ENCODE peak calls at places on chromosomes 3 and 15, in ten cellular contexts. One of them, this sample, is unnamed.

GRCh38 chr3:13566769-13567310 is 17.9 kb downstream of the FBLN2 start:
- DNase-seq in colonic mucosa: no peak
- DNase-seq in activated effector memory CD4-positive, alpha-beta T cell treated with Interleukin-2 at 50 U/mL for 16 hours: no peak
- DNase-seq in NCI-H345: no peak
- DNase-seq in gastrocnemius medialis: no peak
- DNase-seq in NCI-H2029 treated with DMSO at 0.1 percent for 48 hours: no peak
- DNase-seq in MM.1S: no peak
- DNase-seq in T-cell: no peak
- DNase-seq in left cardiac atrium: no peak
- DNase-seq in IMR-90: no peak
- DNase-seq in this sample: no peak

GRCh38 chr15:91866971-91867372 is 13.5 kb downstream of the SLCO3A1 start:
- DNase-seq in NCI-H345: peak; percentile 62
- DNase-seq in left cardiac atrium: peak; percentile 70
- DNase-seq in IMR-90: no peak
- DNase-seq in colonic mucosa: no peak
- DNase-seq in gastrocnemius medialis: peak; percentile 57
- DNase-seq in NCI-H2029 treated with DMSO at 0.1 percent for 48 hours: no peak
- DNase-seq in MM.1S: no peak
- DNase-seq in T-cell: no peak
- DNase-seq in activated effector memory CD4-positive, alpha-beta T cell treated with Interleukin-2 at 50 U/mL for 16 hours: no peak
- DNase-seq in this sample: peak; percentile 88

GRCh38 chr3:196096382-196096953 is 14.6 kb upstream of the TFRC start:
- DNase-seq in NCI-H2029 treated with DMSO at 0.1 percent for 48 hours: no peak
- DNase-seq in MM.1S: peak; percentile 98
- DNase-seq in activated effector memory CD4-positive, alpha-beta T cell treated with Interleukin-2 at 50 U/mL for 16 hours: no peak
- DNase-seq in NCI-H345: no peak
- DNase-seq in colonic mucosa: peak; percentile 45
- DNase-seq in gastrocnemius medialis: peak; percentile 83
- DNase-seq in IMR-90: no peak
- DNase-seq in left cardiac atrium: peak; percentile 37
- DNase-seq in T-cell: no peak
- DNase-seq in this sample: peak; percentile 45

GRCh38 chr3:12308517-12308916 is 19.6 kb downstream of the PPARG start:
- DNase-seq in gastrocnemius medialis: no peak
- DNase-seq in T-cell: no peak
- DNase-seq in MM.1S: no peak
- DNase-seq in left cardiac atrium: no peak
- DNase-seq in NCI-H345: no peak
- DNase-seq in NCI-H2029 treated with DMSO at 0.1 percent for 48 hours: no peak
- DNase-seq in activated effector memory CD4-positive, alpha-beta T cell treated with Interleukin-2 at 50 U/mL for 16 hours: no peak
- DNase-seq in IMR-90: peak; percentile 93
- DNase-seq in colonic mucosa: no peak
- DNase-seq in this sample: no peak

GRCh38 chr3:195154793-195155535 is 116.0 kb downstream of the XXYLT1 start:
- DNase-seq in IMR-90: peak; percentile 97
- DNase-seq in colonic mucosa: peak; percentile 84
- DNase-seq in NCI-H2029 treated with DMSO at 0.1 percent for 48 hours: peak; percentile 89
- DNase-seq in activated effector memory CD4-positive, alpha-beta T cell treated with Interleukin-2 at 50 U/mL for 16 hours: no peak
- DNase-seq in gastrocnemius medialis: peak; percentile 72
- DNase-seq in NCI-H345: peak; percentile 97
- DNase-seq in left cardiac atrium: peak; percentile 89
- DNase-seq in MM.1S: no peak
- DNase-seq in T-cell: no peak
- DNase-seq in this sample: peak; percentile 84

GRCh38 chr15:28125673-28126651 is 26.8 kb upstream of the OCA2 start:
- DNase-seq in NCI-H345: peak; percentile 46
- DNase-seq in gastrocnemius medialis: no peak
- DNase-seq in IMR-90: peak; percentile 64
- DNase-seq in left cardiac atrium: no peak
- DNase-seq in activated effector memory CD4-positive, alpha-beta T cell treated with Interleukin-2 at 50 U/mL for 16 hours: no peak
- DNase-seq in colonic mucosa: no peak
- DNase-seq in NCI-H2029 treated with DMSO at 0.1 percent for 48 hours: peak; percentile 28
- DNase-seq in MM.1S: peak; percentile 54
- DNase-seq in T-cell: no peak
- DNase-seq in this sample: no peak

GRCh38 chr3:33758874-33759273 is 39.6 kb upstream of the PDCD6IP start:
- DNase-seq in MM.1S: no peak
- DNase-seq in gastrocnemius medialis: no peak
- DNase-seq in IMR-90: no peak
- DNase-seq in activated effector memory CD4-positive, alpha-beta T cell treated with Interleukin-2 at 50 U/mL for 16 hours: no peak
- DNase-seq in left cardiac atrium: no peak
- DNase-seq in colonic mucosa: no peak
- DNase-seq in NCI-H345: no peak
- DNase-seq in NCI-H2029 treated with DMSO at 0.1 percent for 48 hours: no peak
- DNase-seq in T-cell: no peak
- DNase-seq in this sample: no peak

GRCh38 chr3:135159848-135160247 is 364.8 kb downstream of the EPHB1 start:
- DNase-seq in activated effector memory CD4-positive, alpha-beta T cell treated with Interleukin-2 at 50 U/mL for 16 hours: no peak
- DNase-seq in IMR-90: no peak
- DNase-seq in T-cell: no peak
- DNase-seq in NCI-H345: peak; percentile 39
- DNase-seq in MM.1S: no peak
- DNase-seq in gastrocnemius medialis: no peak
- DNase-seq in colonic mucosa: no peak
- DNase-seq in left cardiac atrium: no peak
- DNase-seq in NCI-H2029 treated with DMSO at 0.1 percent for 48 hours: no peak
- DNase-seq in this sample: no peak

GRCh38 chr15:69065981-69066645 is 51.6 kb downstream of the NOX5 start:
- DNase-seq in NCI-H345: no peak
- DNase-seq in colonic mucosa: no peak
- DNase-seq in gastrocnemius medialis: no peak
- DNase-seq in T-cell: no peak
- DNase-seq in left cardiac atrium: no peak
- DNase-seq in IMR-90: no peak
- DNase-seq in NCI-H2029 treated with DMSO at 0.1 percent for 48 hours: no peak
- DNase-seq in MM.1S: no peak
- DNase-seq in activated effector memory CD4-positive, alpha-beta T cell treated with Interleukin-2 at 50 U/mL for 16 hours: no peak
- DNase-seq in this sample: no peak

GRCh38 chr15:39075756-39076341 is 505.0 kb upstream of the THBS1 start:
- DNase-seq in gastrocnemius medialis: no peak
- DNase-seq in left cardiac atrium: no peak
- DNase-seq in NCI-H345: no peak
- DNase-seq in NCI-H2029 treated with DMSO at 0.1 percent for 48 hours: no peak
- DNase-seq in activated effector memory CD4-positive, alpha-beta T cell treated with Interleukin-2 at 50 U/mL for 16 hours: no peak
- DNase-seq in MM.1S: no peak
- DNase-seq in colonic mucosa: no peak
- DNase-seq in T-cell: no peak
- DNase-seq in IMR-90: no peak
- DNase-seq in this sample: no peak

GRCh38 chr3:188220988-188221818 is 67.2 kb downstream of the LPP start:
- DNase-seq in gastrocnemius medialis: peak; percentile 98
- DNase-seq in NCI-H345: no peak
- DNase-seq in T-cell: no peak
- DNase-seq in MM.1S: no peak
- DNase-seq in left cardiac atrium: peak; percentile 57
- DNase-seq in NCI-H2029 treated with DMSO at 0.1 percent for 48 hours: no peak
- DNase-seq in activated effector memory CD4-positive, alpha-beta T cell treated with Interleukin-2 at 50 U/mL for 16 hours: no peak
- DNase-seq in colonic mucosa: no peak
- DNase-seq in IMR-90: peak; percentile 76
- DNase-seq in this sample: peak; percentile 59